ENCODE peak calls at places on chromosomes 16 and 17, in eight cellular contexts. X is SJSA1; P is foreskin fibroblast; U is choroid plexus epithelial cell; J is RKO; I is AG09319; D is stimulated activated CD4-positive, alpha-beta T cell treated with anti-CD3 and anti-CD28 coated beads, Interleukin-12 subunit alpha, Interleukin-12 subunit beta, amount 100 ng/mL, for 24 hours; R is coronary artery. H is an unnamed sample.

GRCh38 chr17:40588557-40588956 is 23.3 kb upstream of the CCR7 start:
- DNase-seq in X (no peak), D (no peak), I (no peak), U (no peak), J (no peak), R (no peak), P (no peak), H (no peak)

GRCh38 chr16:90057738-90058173 is 19.4 kb downstream of the PRDM7 start:
- DNase-seq in R (no peak), J (peak), X (peak), I (no peak), D (no peak), P (peak), U (peak), H (peak)

GRCh38 chr17:65181237-65182061 is 44.3 kb downstream of the RGS9 start:
- DNase-seq in X (no peak), P (no peak), R (no peak), I (no peak), U (no peak), D (no peak), J (no peak), H (peak)

GRCh38 chr17:1120596-1121441 is 59.0 kb downstream of the ABR start:
- DNase-seq in X (no peak), R (no peak), U (no peak), D (no peak), P (no peak), I (no peak), J (no peak), H (no peak)

GRCh38 chr16:6113749-6114148 is 1016.2 kb upstream of the EEF2KMT start:
- DNase-seq in P (no peak), R (no peak), I (no peak), J (no peak), X (no peak), U (no peak), D (no peak), H (no peak)

GRCh38 chr17:56172517-56172982 is 19.3 kb downstream of the ANKFN1 start:
- DNase-seq in U (no peak), X (no peak), D (no peak), R (no peak), I (no peak), J (no peak), P (no peak), H (peak)

GRCh38 chr17:60720763-60721531 is 43.3 kb downstream of the BCAS3 start:
- DNase-seq in D (no peak), X (peak), U (peak), R (no peak), P (peak), I (peak), J (peak), H (peak)

GRCh38 chr17:13833921-13834320 is 232.2 kb upstream of the HS3ST3A1 start:
- DNase-seq in P (no peak), J (no peak), R (no peak), D (no peak), U (peak), I (no peak), X (no peak), H (no peak)